ENCODE peak calls at places on chromosomes 2 and 18, in five cellular contexts. A is IMR-90, R is H1, F is mesenchymal stem cell, S is H9. T is an unnamed sample.

GRCh38 chr18:33282709-33283333 is 157.7 kb downstream of the CCDC178 start:
- DNase-seq in F (no peak), A (no peak), R (no peak), S (peak), T (no peak)

GRCh38 chr18:63247506-63248394 is 71.8 kb downstream of the BCL2 start:
- DNase-seq in A (no peak), R (no peak), F (no peak), S (no peak), T (no peak)

GRCh38 chr18:40293311-40293710 is 1661.7 kb upstream of the PIK3C3 start:
- DNase-seq in F (no peak), S (no peak), R (no peak), A (no peak), T (no peak)

GRCh38 chr2:128446049-128446811 is 127.6 kb upstream of the HS6ST1 start:
- DNase-seq in A (no peak), S (peak), F (no peak), R (no peak), T (no peak)

GRCh38 chr18:11178951-11179549 is 29.7 kb upstream of the PIEZO2 start:
- DNase-seq in F (no peak), S (no peak), A (no peak), R (no peak), T (no peak)

GRCh38 chr2:212912445-212913103 is 238.8 kb downstream of the IKZF2 start:
- DNase-seq in R (no peak), S (no peak), A (peak), F (peak), T (no peak)

GRCh38 chr2:12326449-12327190 is 390.1 kb upstream of the TRIB2 start:
- DNase-seq in A (no peak), R (no peak), F (no peak), S (peak), T (no peak)

GRCh38 chr2:204293884-204294535 is 251.3 kb upstream of the PARD3B start:
- DNase-seq in S (no peak), F (no peak), A (no peak), R (no peak), T (peak)

GRCh38 chr2:5915926-5916325 is 223.7 kb downstream of the SOX11 start:
- DNase-seq in A (peak), R (no peak), S (peak), F (peak), T (no peak)

GRCh38 chr2:19844750-19845149 is 57.0 kb downstream of the TTC32 start:
- DNase-seq in F (no peak), S (no peak), R (no peak), A (no peak), T (no peak)

GRCh38 chr18:49081511-49082146 is 130.9 kb upstream of the SMAD7 start:
- DNase-seq in R (no peak), A (peak), S (no peak), F (peak), T (no peak)

GRCh38 chr2:117859532-117859911 is 45.0 kb downstream of the DDX18 start:
- DNase-seq in F (no peak), A (no peak), R (no peak), S (no peak), T (no peak)

GRCh38 chr2:240733803-240734495 is 42.3 kb downstream of the AQP12A start:
- DNase-seq in R (no peak), F (no peak), A (no peak), S (no peak), T (no peak)

GRCh38 chr2:219452361-219453317 is 18.0 kb downstream of the SPEG start:
- DNase-seq in A (peak), F (peak), R (no peak), S (no peak), T (no peak)

GRCh38 chr2:95099910-95100309 is 21.7 kb downstream of the MRPS5 start:
- DNase-seq in S (no peak), R (no peak), F (no peak), A (no peak), T (no peak)

GRCh38 chr2:60407398-60407797 is 146.1 kb downstream of the BCL11A start:
- DNase-seq in S (no peak), R (no peak), A (no peak), F (no peak), T (no peak)

GRCh38 chr2:134217316-134217715 is 36.6 kb upstream of the MGAT5 start:
- DNase-seq in S (no peak), R (no peak), A (no peak), F (no peak), T (no peak)

GRCh38 chr2:109531896-109532727 is 81.7 kb downstream of the SEPTIN10 start:
- DNase-seq in F (no peak), S (no peak), R (no peak), A (no peak), T (no peak)

GRCh38 chr2:209671280-209671679 is 100.4 kb upstream of the UNC80 start:
- DNase-seq in F (no peak), S (no peak), A (no peak), R (no peak), T (peak)

GRCh38 chr18:58901143-58901542 is 36.5 kb downstream of the ZNF532 start:
- DNase-seq in R (no peak), A (no peak), S (no peak), F (no peak), T (no peak)
- H3K14ac ChIP-seq in R (no peak), A (no peak), S (no peak), F (no peak), T (no peak)

GRCh38 chr2:72147303-72147970 is at the start of gene CYP26B1:
- DNase-seq in F (no peak), R (no peak), A (no peak), S (peak), T (peak)
- H3K14ac ChIP-seq in F (no peak), R (no peak), A (no peak), S (no peak), T (no peak)

DNA sequence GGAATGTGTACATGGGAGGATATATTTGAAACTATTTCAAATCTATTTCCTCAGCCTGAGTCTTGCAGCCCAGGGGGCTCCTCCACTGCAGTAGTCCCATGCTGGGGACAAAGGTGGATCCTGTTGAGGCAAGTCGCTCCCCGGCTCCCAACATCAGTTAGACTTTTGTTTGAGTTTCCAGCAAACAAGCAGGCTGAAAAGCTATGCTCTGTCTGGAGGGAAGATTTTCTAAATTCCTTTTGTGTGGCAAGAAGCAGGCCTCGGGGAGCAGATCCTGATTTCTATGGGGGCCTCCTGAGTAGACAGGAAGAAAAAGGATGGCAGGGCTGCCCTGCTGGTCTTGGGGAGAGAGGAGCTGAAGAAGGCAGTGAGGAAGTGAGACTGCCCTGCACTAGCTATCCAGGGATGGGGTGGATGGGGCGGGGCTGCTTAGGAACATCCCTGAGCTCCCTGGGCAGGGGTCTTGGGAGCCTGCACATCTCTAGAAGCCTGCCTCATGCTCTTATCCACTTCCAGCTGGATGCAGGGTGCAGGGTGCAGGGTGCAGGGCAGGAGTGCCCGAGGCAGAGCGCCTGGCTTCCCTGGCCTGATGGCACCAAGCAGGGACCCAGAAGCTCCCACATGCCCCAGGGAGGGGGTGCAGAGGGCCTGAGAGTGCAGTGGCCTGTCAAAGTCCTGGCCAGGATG is 6.0 kb upstream of the CIB4 start:
- DNase-seq in S (peak), F (no peak), R (no peak), A (no peak), T (peak)
- H3K14ac ChIP-seq in S (no peak), F (peak), R (no peak), A (no peak), T (no peak)

DNA sequence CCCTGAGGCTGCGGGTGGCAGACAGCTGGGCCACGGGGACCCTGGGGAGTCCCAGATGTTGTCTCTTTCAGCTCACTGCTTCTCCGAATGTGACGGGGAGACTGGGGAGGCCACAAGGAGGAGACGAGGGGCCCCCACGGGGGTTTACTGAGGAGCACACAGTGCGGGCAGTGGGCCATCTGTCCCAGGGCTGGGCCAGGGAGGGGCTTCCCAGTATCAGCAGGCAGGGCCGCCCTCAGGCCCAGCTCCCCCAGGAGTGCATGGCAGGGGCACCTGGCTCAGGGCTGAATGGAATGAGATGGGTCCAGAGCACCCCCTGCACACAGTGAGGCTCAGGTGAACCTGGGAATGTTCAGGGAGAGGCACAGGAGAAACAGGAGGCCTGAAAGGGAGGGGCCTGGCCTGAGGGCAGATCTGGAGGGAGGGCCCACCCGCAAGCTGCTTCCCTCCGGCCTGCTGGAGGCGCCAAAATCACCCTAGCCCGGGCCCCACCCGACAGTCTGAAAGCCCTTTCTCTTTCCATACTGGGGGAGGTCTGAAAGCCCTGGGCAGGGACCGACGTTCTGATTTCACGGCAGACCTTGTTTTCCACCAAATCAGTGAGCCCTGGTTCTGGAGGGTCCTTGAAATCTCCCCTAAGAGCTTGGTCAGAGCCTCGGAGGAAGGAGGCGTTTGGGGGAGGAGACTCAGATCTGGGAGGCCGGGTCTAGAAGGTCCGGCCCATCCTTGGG is 35.5 kb upstream of the PTMA start:
- DNase-seq in F (peak), S (peak), R (no peak), A (peak), T (no peak)
- H3K14ac ChIP-seq in F (peak), S (peak), R (no peak), A (peak), T (no peak)

GRCh38 chr2:41869542-41870256 is 178.1 kb upstream of the PKDCC start:
- DNase-seq in A (peak), R (peak), S (peak), F (peak), T (peak)
- H3K14ac ChIP-seq in A (no peak), R (no peak), S (no peak), F (no peak), T (no peak)

T was measured in neuronal stem cell.